ENCODE peak calls at places on chromosomes 12 and 14, in six cellular contexts. Y is breast epithelium, J is mesendoderm, W is cardiac muscle cell, D is adipocyte, A is A549. R is an unnamed sample.

GRCh38 chr12:19080918-19081317 is 48.6 kb upstream of the PLEKHA5 start:
- DNase-seq in Y (no peak), J (no peak), W (no peak), D (no peak), A (no peak), R (no peak)

GRCh38 chr12:53115891-53116675 is 12.8 kb downstream of the SOAT2 start:
- DNase-seq in Y (no peak), J (no peak), W (no peak), D (no peak), A (no peak), R (no peak)

GRCh38 chr12:76556373-76556772 is 3.2 kb downstream of the OSBPL8 start:
- DNase-seq in Y (no peak), J (no peak), W (no peak), D (no peak), A (no peak), R (no peak)

GRCh38 chr12:123621619-123622530 is 11.6 kb downstream of the EIF2B1 start:
- DNase-seq in Y (no peak), J (no peak), W (no peak), D (no peak), A (no peak), R (no peak)

GRCh38 chr14:86221000-86221399 is 691.1 kb downstream of the FLRT2 start:
- DNase-seq in Y (no peak), J (peak; percentile 96), W (no peak), D (peak; percentile 2), A (no peak), R (no peak)

GRCh38 chr12:4435537-4435936 is 10.1 kb downstream of the FGF6 start:
- DNase-seq in Y (no peak), J (no peak), W (no peak), D (no peak), A (peak; percentile 13), R (no peak)

GRCh38 chr12:32455607-32456063 is 56.3 kb downstream of the FGD4 start:
- DNase-seq in Y (no peak), J (peak; percentile 59), W (peak; percentile 86), D (peak; percentile 93), A (peak; percentile 81), R (no peak)

GRCh38 chr12:96045566-96045965 is 10.2 kb upstream of the LTA4H start:
- DNase-seq in Y (no peak), J (no peak), W (no peak), D (no peak), A (no peak), R (no peak)

GRCh38 chr12:17511369-17511768 is 578.6 kb downstream of the RERGL start:
- DNase-seq in Y (no peak), J (peak; percentile 22), W (no peak), D (no peak), A (peak; percentile 4), R (no peak)

GRCh38 chr12:81261508-81262207 is 183.8 kb downstream of the ACSS3 start:
- DNase-seq in Y (no peak), J (peak; percentile 37), W (no peak), D (no peak), A (no peak), R (no peak)

GRCh38 chr12:63294327-63294632 is 143.3 kb upstream of the AVPR1A start:
- DNase-seq in Y (no peak), J (peak; percentile 65), W (peak; percentile 63), D (peak; percentile 89), A (peak; percentile 89), R (no peak)

GRCh38 chr12:57864382-57864781 is 17.9 kb upstream of the CTDSP2 start:
- DNase-seq in Y (peak; percentile 19), J (peak; percentile 70), W (no peak), D (peak; percentile 67), A (no peak), R (no peak)
- H3K4me3 ChIP-seq in Y (peak overlapping the region; percentile 74), J (no peak overlapping the region), W (no peak overlapping the region), D (peak overlapping the region; percentile 75), A (no peak overlapping the region), R (no peak overlapping the region)

GRCh38 chr12:93185369-93185741 is 192.4 kb upstream of the NUDT4 start:
- DNase-seq in Y (no peak), J (no peak), W (no peak), D (no peak), A (no peak), R (no peak)

GRCh38 chr12:93186131-93186530 is 191.6 kb upstream of the NUDT4 start:
- DNase-seq in Y (no peak), J (no peak), W (peak; percentile 74), D (peak; percentile 74), A (no peak), R (no peak)

GRCh38 chr12:93183940-93184663 is 193.6 kb upstream of the NUDT4 start:
- DNase-seq in Y (no peak), J (no peak), W (peak; percentile 61), D (peak; percentile 57), A (no peak), R (no peak)

GRCh38 chr12:93186621-93187020 is 191.1 kb upstream of the NUDT4 start:
- DNase-seq in Y (no peak), J (no peak), W (no peak), D (no peak), A (no peak), R (no peak)

GRCh38 chr12:93184664-93185368 is 192.9 kb upstream of the NUDT4 start:
- DNase-seq in Y (no peak), J (no peak), W (no peak), D (no peak), A (no peak), R (no peak)
- H3K4me3 ChIP-seq in Y (no peak overlapping the region), J (no peak overlapping the region), W (no peak overlapping the region), D (peak overlapping the region; percentile 21), A (no peak overlapping the region), R (no peak overlapping the region)

GRCh38 chr12:121278450-121279375 is 17.8 kb downstream of the CAMKK2 start:
- DNase-seq in Y (no peak), J (no peak), W (peak; percentile 91), D (no peak), A (no peak), R (no peak)
- H3K4me3 ChIP-seq in Y (peak overlapping the region; percentile 18), J (no peak overlapping the region), W (no peak overlapping the region), D (no peak overlapping the region), A (no peak overlapping the region), R (no peak overlapping the region)

GRCh38 chr12:124660846-124661245 is 93.4 kb upstream of the NCOR2 start:
- DNase-seq in Y (no peak), J (no peak), W (no peak), D (no peak), A (no peak), R (no peak)
- H3K4me3 ChIP-seq in Y (no peak overlapping the region), J (no peak overlapping the region), W (no peak overlapping the region), D (no peak overlapping the region), A (no peak overlapping the region), R (no peak overlapping the region)

DNA sequence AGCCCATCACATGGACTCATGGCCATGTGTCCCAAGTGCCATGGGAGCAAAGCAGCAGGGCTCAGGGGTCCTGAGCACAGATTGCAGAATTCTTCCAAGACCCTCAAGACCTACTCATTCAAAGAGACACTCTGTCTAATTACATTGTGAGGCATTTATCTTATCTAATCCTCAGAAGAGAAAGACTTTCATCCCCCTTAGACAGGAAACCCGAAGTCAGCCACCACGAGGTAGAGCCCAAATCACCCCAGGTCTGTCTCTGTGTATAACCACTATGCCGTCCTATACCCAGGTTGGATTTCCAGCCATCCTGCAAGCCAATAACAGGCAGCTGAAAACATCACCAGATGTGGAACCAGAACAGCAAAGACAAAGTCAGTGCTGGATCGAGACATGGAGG is 8.9 kb upstream of the BCL11B start:
- DNase-seq in Y (no peak), J (no peak), W (no peak), D (no peak), A (no peak), R (no peak)
- H3K4me3 ChIP-seq in Y (no peak overlapping the region), J (no peak overlapping the region), W (no peak overlapping the region), D (no peak overlapping the region), A (no peak overlapping the region), R (no peak overlapping the region)

DNA sequence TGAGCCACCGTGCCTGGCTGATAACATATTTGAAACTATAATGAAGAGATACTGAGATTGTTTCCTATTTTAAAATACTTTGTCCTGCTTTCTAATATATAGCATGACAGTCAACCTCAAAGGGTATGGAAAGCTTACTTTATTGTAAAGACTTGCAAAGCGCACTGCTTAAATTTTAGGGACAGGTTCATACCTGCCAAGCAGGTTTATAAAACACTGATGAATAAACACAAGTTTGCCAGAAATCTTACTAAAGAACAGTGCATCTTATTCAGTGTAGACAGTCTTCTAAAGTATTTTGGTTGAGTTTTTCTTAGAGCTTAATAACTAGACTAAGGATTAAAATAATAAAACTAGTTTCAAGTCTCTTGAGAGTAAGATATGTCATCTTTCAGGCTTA is 4.8 kb downstream of the C12orf71 start:
- DNase-seq in Y (no peak), J (no peak), W (no peak), D (no peak), A (no peak), R (no peak)
- H3K4me3 ChIP-seq in Y (no peak overlapping the region), J (no peak overlapping the region), W (no peak overlapping the region), D (no peak overlapping the region), A (no peak overlapping the region), R (no peak overlapping the region)

GRCh38 chr14:79280400-79280670 is 931.0 kb downstream of the DIO2 start:
- DNase-seq in Y (no peak), J (no peak), W (no peak), D (no peak), A (no peak), R (no peak)
- H3K4me3 ChIP-seq in Y (peak overlapping the region; percentile 71), J (peak overlapping the region; percentile 7), W (peak overlapping the region; percentile 41), D (peak overlapping the region; percentile 84), A (peak overlapping the region; percentile 59), R (no peak overlapping the region)

DNA sequence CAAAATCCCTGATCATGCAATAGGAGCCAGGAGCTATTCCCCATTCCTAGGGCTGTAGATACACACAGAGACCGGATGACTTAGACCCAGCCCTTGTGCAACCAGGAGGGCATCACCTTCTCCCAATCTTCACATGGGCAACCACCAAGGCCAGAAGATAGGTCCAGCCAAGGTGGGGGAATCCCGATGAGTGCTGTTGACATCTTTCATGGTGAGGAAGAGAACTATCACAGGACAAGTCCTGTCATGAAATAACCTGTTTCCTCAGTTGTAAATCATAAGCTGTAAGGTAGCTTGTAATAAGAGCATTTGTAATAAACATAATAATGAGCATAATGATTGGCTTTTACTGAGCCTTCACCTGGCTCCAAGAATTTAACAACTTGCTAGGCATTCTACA is 89.5 kb downstream of the GCH1 start:
- DNase-seq in Y (no peak), J (no peak), W (no peak), D (no peak), A (no peak), R (no peak)
- H3K4me3 ChIP-seq in Y (no peak overlapping the region), J (no peak overlapping the region), W (no peak overlapping the region), D (no peak overlapping the region), A (no peak overlapping the region), R (no peak overlapping the region)

R was measured in CD8-positive, alpha-beta T cell.